ENCODE peak calls at places on chromosomes 13 and 19, in ten cellular contexts. Q is amniotic stem cell; S is kidney glomerular epithelial cell; K is stimulated activated CD8-positive, alpha-beta memory T cell treated with anti-CD3 and anti-CD28 coated beads, Interleukin-4, amount 100 ng/mL, for 1 hour; H is GM13977; V is iris pigment epithelial cell; N is activated CD8-positive, alpha-beta memory T cell treated with anti-CD3 and anti-CD28 coated beads, Interleukin-2, amount 10 ng/mL, durations not matched to agents 7 days and 5 days; T is K562; Y is fibroblast of pulmonary artery; F is naive B cell. A is an unnamed sample.

GRCh38 chr13:46288570-46289259 is 77.0 kb downstream of the LRRC63 start:
- DNase-seq in F (peak; percentile 34), K (no peak), V (peak; percentile 40), S (peak; percentile 9), H (peak; percentile 49), N (no peak), Y (peak; percentile 65), Q (no peak), T (peak; percentile 26), A (peak; percentile 49)

GRCh38 chr19:48403606-48404005 is 10.1 kb downstream of the GRIN2D start:
- DNase-seq in T (peak; percentile 62), K (no peak), H (peak; percentile 90), S (peak; percentile 27), Q (no peak), Y (peak; percentile 72), N (peak; percentile 90), V (peak; percentile 79), F (peak; percentile 39), A (peak; percentile 65)

GRCh38 chr13:20940083-20940482 is 37.5 kb upstream of the XPO4 start:
- DNase-seq in S (no peak), H (no peak), N (no peak), V (peak; percentile 86), K (no peak), Q (no peak), Y (peak; percentile 60), T (no peak), F (no peak), A (no peak)

GRCh38 chr13:106275441-106276032 is 259.9 kb downstream of the EFNB2 start:
- DNase-seq in N (no peak), V (no peak), T (no peak), K (no peak), Q (no peak), H (no peak), F (no peak), Y (no peak), S (no peak), A (no peak)

GRCh38 chr19:10112895-10113591 is 1.6 kb downstream of the P2RY11 start:
- DNase-seq in F (peak; percentile 35), Q (no peak), T (peak; percentile 61), K (no peak), H (peak; percentile 68), S (no peak), N (peak; percentile 86), V (peak; percentile 39), Y (peak; percentile 44), A (peak; percentile 62)

GRCh38 chr19:8610041-8610927 is at the start of gene ADAMTS10:
- DNase-seq in Y (peak; percentile 39), N (no peak), F (no peak), Q (no peak), S (peak; percentile 30), T (peak; percentile 43), V (peak; percentile 50), K (no peak), H (peak; percentile 72), A (peak; percentile 34)

GRCh38 chr13:44932850-44933251 is 56.4 kb downstream of the NUFIP1 start:
- DNase-seq in T (no peak), S (peak; percentile 19), Q (no peak), N (no peak), F (no peak), K (no peak), Y (peak; percentile 92), H (no peak), V (peak; percentile 79), A (no peak)

GRCh38 chr19:8196271-8196908 is 12.8 kb upstream of the CERS4 start:
- DNase-seq in T (no peak), Q (no peak), F (peak; percentile 56), V (no peak), S (no peak), K (no peak), H (no peak), Y (no peak), N (no peak), A (no peak)

GRCh38 chr19:5057860-5058259 is 88.9 kb downstream of the KDM4B start:
- DNase-seq in H (peak; percentile 71), F (no peak), V (peak; percentile 17), Q (no peak), Y (peak; percentile 21), T (peak; percentile 81), N (no peak), K (no peak), S (no peak), A (peak; percentile 39)

GRCh38 chr13:99484405-99484981 is 16.8 kb upstream of the TM9SF2 start:
- DNase-seq in V (peak; percentile 98), T (no peak), K (no peak), N (peak; percentile 73), F (no peak), Q (no peak), Y (peak; percentile 77), H (no peak), S (no peak), A (no peak)

GRCh38 chr13:111429064-111429558 is 108.7 kb downstream of the TEX29 start:
- DNase-seq in T (peak; percentile 31), N (peak; percentile 53), Y (peak; percentile 16), H (peak; percentile 63), Q (no peak), V (peak; percentile 15), F (no peak), S (no peak), K (no peak), A (peak; percentile 49)

GRCh38 chr19:58563034-58563573 is 4.7 kb upstream of the UBE2M start:
- DNase-seq in N (peak; percentile 69), H (peak; percentile 70), T (no peak), S (no peak), V (no peak), Y (peak; percentile 26), K (no peak), F (peak; percentile 61), Q (no peak), A (no peak)

GRCh38 chr19:11164278-11164677 is 8.7 kb upstream of the SPC24 start:
- DNase-seq in T (no peak), N (no peak), K (no peak), V (no peak), S (no peak), Y (no peak), H (no peak), Q (no peak), F (no peak), A (no peak)

GRCh38 chr19:49817964-49818690 is at the start of gene MED25:
- DNase-seq in Y (peak; percentile 87), T (peak; percentile 89), S (peak; percentile 93), V (peak; percentile 76), N (peak; percentile 89), Q (peak; percentile 55), K (peak; percentile 74), F (peak; percentile 93), H (peak; percentile 94), A (peak; percentile 90)

GRCh38 chr19:48400018-48400742 is 6.7 kb downstream of the GRIN2D start:
- DNase-seq in Q (no peak), T (peak; percentile 83), S (no peak), K (no peak), N (peak; percentile 54), F (no peak), Y (peak; percentile 65), H (peak; percentile 46), V (peak; percentile 89), A (peak; percentile 81)

GRCh38 chr13:27425151-27425917 is 915 bp downstream of the GTF3A start:
- DNase-seq in T (peak; percentile 8), Y (no peak), K (no peak), V (no peak), N (peak; percentile 47), Q (no peak), H (no peak), F (no peak), S (no peak), A (no peak)

GRCh38 chr13:29529755-29530154 is 65.7 kb downstream of the SLC7A1 start:
- DNase-seq in T (no peak), Q (no peak), S (no peak), Y (no peak), K (no peak), H (no peak), V (no peak), N (no peak), F (no peak), A (no peak)

GRCh38 chr19:52735734-52736133 is 890 bp upstream of the ZNF611 start:
- DNase-seq in Q (no peak), H (no peak), V (peak; percentile 33), N (no peak), Y (peak; percentile 20), K (no peak), F (no peak), T (no peak), S (peak; percentile 79), A (no peak)

GRCh38 chr13:34207872-34208271 is 389.9 kb downstream of the RFC3 start:
- DNase-seq in K (no peak), V (peak; percentile 71), F (no peak), S (no peak), N (no peak), T (no peak), H (no peak), Y (peak; percentile 59), Q (no peak), A (no peak)

GRCh38 chr19:48244289-48244688 is 11.4 kb downstream of the CARD8 start:
- DNase-seq in K (peak; percentile 15), Q (no peak), H (no peak), N (peak; percentile 60), V (peak; percentile 38), F (no peak), T (no peak), S (no peak), Y (peak; percentile 47), A (no peak)

GRCh38 chr13:84870190-84870589 is 929.0 kb downstream of the SLITRK6 start:
- DNase-seq in T (no peak), H (no peak), Y (no peak), N (no peak), V (no peak), Q (no peak), F (no peak), K (no peak), S (no peak), A (peak; percentile 32)

GRCh38 chr19:46351241-46352041 is 4.6 kb downstream of the PPP5C start:
- DNase-seq in Y (peak; percentile 82), T (no peak), H (peak; percentile 35), Q (no peak), N (peak; percentile 67), S (no peak), F (no peak), V (peak; percentile 67), K (no peak), A (no peak)

GRCh38 chr19:24159707-24160106 is 72.7 kb downstream of the ZNF254 start:
- DNase-seq in S (no peak), K (no peak), H (no peak), F (no peak), Y (peak; percentile 24), V (peak; percentile 41), N (no peak), T (peak; percentile 13), Q (no peak), A (peak; percentile 10)

GRCh38 chr13:28741080-28741479 is 22.3 kb upstream of the SLC46A3 start:
- DNase-seq in Y (no peak), F (no peak), H (no peak), K (no peak), N (no peak), S (no peak), T (no peak), V (peak; percentile 64), Q (no peak), A (no peak)

GRCh38 chr19:53844849-53845246 is 20.7 kb upstream of the NLRP12 start:
- DNase-seq in V (no peak), S (no peak), K (no peak), Q (no peak), F (no peak), N (no peak), H (no peak), Y (no peak), T (no peak), A (no peak)

GRCh38 chr19:14375582-14376291 is 5.5 kb upstream of the ADGRE5 start:
- DNase-seq in K (no peak), T (no peak), V (no peak), Q (no peak), N (no peak), Y (peak; percentile 11), S (no peak), F (no peak), H (no peak), A (no peak)

GRCh38 chr13:98544105-98544710 is 32.7 kb downstream of the STK24 start:
- DNase-seq in S (no peak), V (no peak), Y (no peak), H (no peak), T (no peak), N (no peak), F (no peak), K (no peak), Q (no peak), A (no peak)

GRCh38 chr13:20186771-20187170 is 6.0 kb downstream of the GJB2 start:
- DNase-seq in K (no peak), H (no peak), F (no peak), V (no peak), N (no peak), Y (no peak), T (no peak), Q (no peak), S (no peak), A (no peak)